ENCODE peak calls at places on chromosome 10, in six cellular contexts. U, X, Z, V, A and H are unnamed samples.

GRCh38 chr10:11831520-11831951 is 8.4 kb downstream of the PROSER2 start:
- DNase-seq in V (no peak), Z (no peak), U (no peak), X (no peak), A (no peak), H (no peak)

GRCh38 chr10:93542358-93542791 is 24.1 kb upstream of the FFAR4 start:
- DNase-seq in V (peak), U (no peak), Z (no peak), A (no peak), X (no peak), H (peak)

GRCh38 chr10:90775351-90776028 is 82.3 kb downstream of the HTR7 start:
- DNase-seq in X (no peak), V (peak), Z (no peak), A (no peak), U (no peak), H (no peak)

GRCh38 chr10:85934586-85934985 is 432.0 kb downstream of the GRID1 start:
- DNase-seq in Z (no peak), X (no peak), V (no peak), U (no peak), A (no peak), H (no peak)

GRCh38 chr10:101660268-101660667 is 34.7 kb downstream of the FBXW4 start:
- DNase-seq in A (no peak), X (no peak), V (no peak), U (no peak), Z (no peak), H (no peak)

GRCh38 chr10:7195118-7195517 is 215.7 kb downstream of the SFMBT2 start:
- DNase-seq in U (no peak), X (no peak), Z (no peak), A (no peak), V (no peak), H (no peak)

GRCh38 chr10:124595143-124595883 is 133.7 kb downstream of the LHPP start:
- DNase-seq in Z (no peak), U (no peak), V (no peak), X (no peak), A (no peak), H (no peak)

GRCh38 chr10:129715805-129716785 is 248.0 kb downstream of the EBF3 start:
- DNase-seq in A (no peak), X (no peak), V (no peak), U (no peak), Z (peak), H (no peak)

GRCh38 chr10:97768322-97769315 is 3.2 kb downstream of the SFRP5 start:
- DNase-seq in U (no peak), A (no peak), V (no peak), X (no peak), Z (no peak), H (no peak)

GRCh38 chr10:102434251-102434913 is 2.0 kb upstream of the CUEDC2 start:
- DNase-seq in V (no peak), A (no peak), U (no peak), X (no peak), Z (no peak), H (peak)

GRCh38 chr10:132848306-132848705 is 62.4 kb upstream of the NKX6-2 start:
- DNase-seq in A (no peak), U (no peak), V (peak), Z (no peak), X (no peak), H (no peak)

DNA sequence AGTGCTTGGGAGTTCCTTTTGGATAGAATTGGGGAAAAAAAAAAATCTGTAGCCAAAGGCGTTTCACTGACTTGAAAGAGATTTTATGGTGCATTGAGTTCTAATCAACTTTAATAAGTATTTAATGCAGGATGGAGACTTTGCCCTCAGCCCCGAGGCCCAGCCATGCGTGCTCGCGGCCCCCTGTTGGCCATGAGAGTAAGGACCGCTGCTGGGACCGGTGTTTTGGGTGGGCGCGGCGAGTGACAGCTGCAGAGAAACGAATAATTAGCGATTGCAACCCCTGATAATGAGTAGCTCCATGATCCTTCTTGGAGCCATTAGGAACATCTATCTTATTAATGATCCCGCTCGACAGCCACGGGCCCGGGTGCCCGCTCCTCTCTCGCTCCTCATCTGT is 347.4 kb downstream of the RPS24 start:
- DNase-seq in V (no peak), A (no peak), X (peak), Z (no peak), U (no peak), H (no peak)
- TF ChIP-seq CTCF in V (no peak), A (no peak), X (peak), Z (peak), U (peak), H (no peak)

GRCh38 chr10:61752111-61753011 is 89.6 kb downstream of the CABCOCO1 start:
- DNase-seq in V (no peak), A (peak), X (no peak), Z (no peak), U (no peak), H (peak)
- TF ChIP-seq CTCF in V (no peak), A (no peak), X (no peak), Z (no peak), U (no peak), H (no peak)

GRCh38 chr10:121583258-121583657 is 15.0 kb downstream of the FGFR2 start:
- DNase-seq in U (no peak), Z (no peak), X (no peak), V (no peak), A (no peak), H (no peak)
- TF ChIP-seq CTCF in U (no peak), Z (no peak), X (no peak), V (no peak), A (no peak), H (no peak)

GRCh38 chr10:99964791-99965190 is 45.0 kb downstream of the DNMBP start:
- DNase-seq in X (no peak), V (no peak), U (no peak), A (no peak), Z (no peak), H (no peak)
- TF ChIP-seq CTCF in X (no peak), V (no peak), U (no peak), A (no peak), Z (no peak), H (peak)

GRCh38 chr10:9301148-9301547 is 1246.7 kb downstream of the GATA3 start:
- DNase-seq in U (no peak), A (no peak), Z (no peak), X (no peak), V (no peak), H (peak)

GRCh38 chr10:9301554-9301953 is 1247.1 kb downstream of the GATA3 start:
- DNase-seq in A (no peak), V (no peak), Z (no peak), X (no peak), U (no peak), H (no peak)

GRCh38 chr10:9305018-9305655 is 1250.6 kb downstream of the GATA3 start:
- DNase-seq in U (no peak), V (no peak), X (no peak), Z (peak), A (peak), H (peak)

GRCh38 chr10:9299966-9300365 is 1245.5 kb downstream of the GATA3 start:
- DNase-seq in V (no peak), U (no peak), A (no peak), Z (no peak), X (no peak), H (no peak)

DNA sequence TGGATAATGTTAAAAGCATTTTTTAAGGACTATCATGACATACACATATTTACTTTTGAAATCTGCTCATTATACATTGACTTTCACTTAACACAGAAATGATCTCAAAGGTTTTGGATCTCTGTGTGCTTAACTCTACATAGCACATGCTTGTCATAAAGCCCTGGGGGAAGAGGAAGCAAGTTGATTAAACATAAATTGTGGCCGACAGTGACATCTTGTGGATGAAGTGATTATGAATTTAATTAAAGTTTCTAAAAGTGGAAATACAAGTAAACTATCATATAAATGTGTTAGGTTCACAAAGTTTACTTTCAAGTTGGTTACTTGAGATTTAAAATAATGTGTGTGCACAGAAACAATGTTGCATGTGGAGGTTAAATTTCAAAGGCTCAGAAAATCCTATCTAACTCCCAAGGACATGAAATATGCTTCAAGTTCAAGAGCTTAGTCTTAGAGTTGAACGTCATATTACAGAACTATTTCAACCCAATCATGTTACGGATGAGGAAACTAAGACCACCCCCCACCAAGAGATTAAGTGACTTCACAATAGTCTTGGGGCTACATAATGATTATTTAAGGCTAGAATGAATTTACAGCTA is 1247.8 kb downstream of the GATA3 start:
- DNase-seq in U (no peak), Z (peak), A (peak), X (peak), V (no peak), H (peak)
- TF ChIP-seq CTCF in U (peak), Z (peak), A (peak), X (peak), V (peak), H (peak)

DNA sequence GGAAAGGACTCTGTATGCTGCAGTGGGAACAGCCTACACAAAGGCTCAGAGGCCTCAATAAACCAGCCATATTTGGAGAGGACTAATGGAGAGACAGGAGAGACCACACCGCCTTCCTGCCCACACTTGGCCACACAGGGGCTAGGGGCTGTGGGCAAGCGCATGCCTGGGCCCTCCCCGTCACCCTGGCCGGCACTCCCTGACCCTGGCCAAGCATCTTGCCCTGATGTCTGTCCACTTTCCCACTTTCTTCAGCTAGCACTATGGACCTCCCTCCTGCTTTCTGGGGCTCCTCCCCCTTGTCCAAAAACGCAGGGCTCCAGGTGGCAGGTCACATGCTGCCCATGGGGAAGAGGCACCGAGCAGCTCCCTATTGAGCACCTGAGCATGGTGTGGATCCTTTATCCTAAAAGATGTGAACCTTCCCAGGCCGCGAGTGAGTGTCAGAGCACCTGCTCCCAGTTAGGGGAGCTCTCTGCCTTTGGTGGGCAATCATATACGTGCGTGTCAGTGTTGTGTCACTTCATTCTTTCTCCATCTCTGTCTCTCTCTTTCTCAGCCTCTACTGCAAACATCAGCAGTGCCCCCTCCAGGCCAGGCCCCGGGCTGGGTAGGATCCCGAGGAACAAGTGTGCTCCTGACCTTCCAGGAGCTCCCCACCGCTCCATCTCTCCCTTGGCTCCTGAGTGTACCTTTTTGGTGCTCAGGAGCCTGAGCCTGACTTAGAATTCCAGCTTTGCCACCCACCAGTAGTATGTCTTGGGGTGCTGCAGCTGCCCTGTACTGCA is 74.0 kb downstream of the ZMIZ1 start:
- DNase-seq in X (no peak), V (no peak), A (no peak), Z (no peak), U (no peak), H (no peak)
- TF ChIP-seq CTCF in X (peak), V (no peak), A (no peak), Z (peak), U (no peak), H (no peak)

GRCh38 chr10:5291501-5292195 is 73.1 kb upstream of the UCN3 start:
- DNase-seq in A (peak), V (peak), U (no peak), Z (no peak), X (peak), H (peak)
- TF ChIP-seq CTCF in A (no peak), V (no peak), U (no peak), Z (no peak), X (no peak), H (no peak)

GRCh38 chr10:89536013-89536354 is 590 bp upstream of the SLC16A12 start:
- DNase-seq in A (no peak), V (no peak), U (no peak), X (no peak), Z (no peak), H (no peak)

GRCh38 chr10:89534826-89535166 is 598 bp downstream of the SLC16A12 start:
- DNase-seq in X (no peak), Z (no peak), A (no peak), V (no peak), U (no peak), H (no peak)

GRCh38 chr10:89537361-89537760 is 2.0 kb upstream of the SLC16A12 start:
- DNase-seq in V (no peak), Z (no peak), X (no peak), U (no peak), A (no peak), H (no peak)

GRCh38 chr10:89532476-89532875 is 2.9 kb downstream of the SLC16A12 start:
- DNase-seq in A (no peak), U (no peak), Z (no peak), X (no peak), V (no peak), H (no peak)

GRCh38 chr10:89535185-89536012 is at the start of gene SLC16A12:
- DNase-seq in U (peak), Z (no peak), V (peak), X (no peak), A (peak), H (no peak)
- TF ChIP-seq CTCF in U (peak), Z (no peak), V (peak), X (no peak), A (no peak), H (no peak)

GRCh38 chr10:58435297-58435696 is 50.1 kb downstream of the TFAM start:
- DNase-seq in V (no peak), Z (no peak), X (no peak), U (no peak), A (peak), H (peak)
- TF ChIP-seq CTCF in V (no peak), Z (no peak), X (no peak), U (no peak), A (no peak), H (no peak)